ENCODE peak calls at places on chromosomes 2 and 18, in five cellular contexts. B is HEK293T, E is HepG2, W is NT2/D1, U is H1. L is an unnamed sample.

GRCh38 chr2:61431345-61431744 is 39.5 kb downstream of the USP34 start:
- DNase-seq in W (no peak), B (no peak), U (no peak), E (no peak), L (no peak)

GRCh38 chr2:120483355-120483754 is 137.4 kb downstream of the INHBB start:
- DNase-seq in B (no peak), E (no peak), W (no peak), U (no peak), L (no peak)

GRCh38 chr18:24446953-24447537 is 13.4 kb upstream of the HRH4 start:
- DNase-seq in E (no peak), B (no peak), U (no peak), W (no peak), L (no peak)

GRCh38 chr2:38230756-38231155 is 146.3 kb downstream of the ATL2 start:
- DNase-seq in B (no peak), W (no peak), U (no peak), E (no peak), L (no peak)

GRCh38 chr2:118627156-118627555 is 220.3 kb downstream of the EN1 start:
- DNase-seq in E (no peak), B (no peak), U (no peak), W (no peak), L (no peak)

GRCh38 chr2:68764781-68765385 is 30.3 kb downstream of the ARHGAP25 start:
- DNase-seq in E (no peak), W (no peak), B (no peak), U (no peak), L (no peak)

GRCh38 chr2:119005081-119005480 is 63.1 kb downstream of the MARCO start:
- DNase-seq in U (no peak), B (no peak), W (no peak), E (no peak), L (no peak)

GRCh38 chr2:99706734-99707133 is 216.9 kb upstream of the REV1 start:
- DNase-seq in U (no peak), W (no peak), B (no peak), E (no peak), L (no peak)

GRCh38 chr2:102057502-102058292 is 65.9 kb downstream of the IL1R2 start:
- DNase-seq in W (no peak), B (no peak), U (no peak), E (peak), L (peak)

GRCh38 chr2:234792566-234792965 is 159.3 kb upstream of the SH3BP4 start:
- DNase-seq in E (no peak), W (no peak), U (no peak), B (no peak), L (no peak)

GRCh38 chr2:36523153-36523552 is 74.8 kb downstream of the FEZ2 start:
- DNase-seq in W (no peak), B (no peak), U (no peak), E (no peak), L (no peak)

GRCh38 chr2:215966951-215967350 is 46.4 kb downstream of the MREG start:
- DNase-seq in W (no peak), E (no peak), B (no peak), U (no peak), L (no peak)

GRCh38 chr2:224366269-224366668 is 35.6 kb downstream of the FAM124B start:
- DNase-seq in B (no peak), E (no peak), W (no peak), U (no peak), L (no peak)

GRCh38 chr2:161004379-161004778 is 155.8 kb upstream of the TANK start:
- DNase-seq in E (no peak), B (no peak), U (no peak), W (no peak), L (no peak)

GRCh38 chr2:238043851-238044250 is 16.9 kb upstream of the SCLY start:
- DNase-seq in E (no peak), U (no peak), W (no peak), B (no peak), L (no peak)

GRCh38 chr2:15607709-15608391 is 16.2 kb downstream of the DDX1 start:
- DNase-seq in E (no peak), U (no peak), W (no peak), B (no peak), L (no peak)

GRCh38 chr2:182064024-182064880 is 78.6 kb downstream of the PPP1R1C start:
- DNase-seq in E (no peak), B (no peak), U (no peak), W (no peak), L (no peak)

GRCh38 chr2:55109219-55109891 is 59.1 kb upstream of the RTN4 start:
- DNase-seq in E (peak), U (no peak), B (no peak), W (no peak), L (no peak)

GRCh38 chr2:43000242-43001054 is 208.1 kb upstream of the HAAO start:
- DNase-seq in E (peak), B (no peak), U (no peak), W (no peak), L (no peak)

GRCh38 chr18:72155327-72155726 is 388.8 kb downstream of the CBLN2 start:
- DNase-seq in W (no peak), B (no peak), E (no peak), U (no peak), L (no peak)

GRCh38 chr18:48566588-48566987 is 27.8 kb downstream of the CTIF start:
- DNase-seq in U (no peak), W (no peak), B (no peak), E (no peak), L (no peak)

GRCh38 chr2:37771600-37772088 is 100.2 kb upstream of the CDC42EP3 start:
- DNase-seq in W (no peak), B (no peak), U (no peak), E (no peak), L (no peak)

GRCh38 chr2:189249901-189250300 is 70.3 kb upstream of the COL5A2 start:
- DNase-seq in W (no peak), B (no peak), U (no peak), E (no peak), L (no peak)

GRCh38 chr2:1674766-1675397 is 69.4 kb downstream of the PXDN start:
- DNase-seq in U (no peak), E (no peak), B (no peak), W (no peak), L (no peak)

GRCh38 chr2:184769038-184769437 is 170.7 kb downstream of the ZNF804A start:
- DNase-seq in U (no peak), W (no peak), B (no peak), E (no peak), L (no peak)

GRCh38 chr18:23498877-23499570 is 4.3 kb upstream of the RMC1 start:
- DNase-seq in U (no peak), W (peak), E (peak), B (peak), L (no peak)

GRCh38 chr2:217989221-217989948 is 13.4 kb downstream of the TNS1 start:
- DNase-seq in E (no peak), B (no peak), U (no peak), W (no peak), L (no peak)

GRCh38 chr18:4403836-4404235 is 51.3 kb downstream of the DLGAP1 start:
- DNase-seq in B (no peak), E (no peak), U (no peak), W (no peak), L (no peak)

GRCh38 chr2:163011035-163011434 is 172.5 kb upstream of the KCNH7 start:
- DNase-seq in U (no peak), W (no peak), E (no peak), B (no peak), L (no peak)

GRCh38 chr2:44087037-44087713 is 81.5 kb upstream of the PPM1B start:
- DNase-seq in W (peak), U (peak), E (peak), B (peak), L (no peak)

GRCh38 chr2:239300871-239301742 is 99.7 kb downstream of the HDAC4 start:
- DNase-seq in B (no peak), E (no peak), W (no peak), U (no peak), L (no peak)

GRCh38 chr2:235414422-235414821 is 79.4 kb upstream of the AGAP1 start:
- DNase-seq in U (no peak), E (no peak), W (no peak), B (no peak), L (no peak)

GRCh38 chr2:197706839-197707207 is 1.7 kb downstream of the MARS2 start:
- DNase-seq in E (no peak), U (no peak), B (peak), W (no peak), L (no peak)

GRCh38 chr2:178700922-178701342 is 106.3 kb downstream of the TTN start:
- DNase-seq in U (no peak), B (peak), W (peak), E (peak), L (no peak)

GRCh38 chr18:32321826-32322225 is 132.0 kb downstream of the MEP1B start:
- DNase-seq in W (no peak), U (no peak), E (no peak), B (no peak), L (no peak)

GRCh38 chr2:101047075-101047766 is 45.1 kb downstream of the RPL31 start:
- DNase-seq in W (no peak), B (no peak), U (no peak), E (no peak), L (no peak)

GRCh38 chr2:168961450-168962229 is 60.5 kb downstream of the G6PC2 start:
- DNase-seq in B (peak), E (peak), W (peak), U (peak), L (peak)
- TF ChIP-seq SUZ12 in B (no peak), E (no peak), W (no peak), U (no peak), L (no peak)

GRCh38 chr2:66834859-66835258 is 399.9 kb downstream of the MEIS1 start:
- DNase-seq in E (no peak), U (no peak), B (no peak), W (no peak), L (no peak)

GRCh38 chr2:66830881-66831280 is 396.0 kb downstream of the MEIS1 start:
- DNase-seq in B (no peak), E (no peak), W (no peak), U (no peak), L (no peak)

GRCh38 chr2:66828876-66829275 is 394.0 kb downstream of the MEIS1 start:
- DNase-seq in U (no peak), W (no peak), E (no peak), B (no peak), L (no peak)

GRCh38 chr2:66836851-66837250 is 401.9 kb downstream of the MEIS1 start:
- DNase-seq in B (no peak), W (no peak), U (no peak), E (no peak), L (no peak)

GRCh38 chr2:66833036-66833435 is 398.1 kb downstream of the MEIS1 start:
- DNase-seq in B (no peak), U (no peak), E (no peak), W (no peak), L (no peak)
- TF ChIP-seq SUZ12 in B (no peak), U (no peak), E (no peak), W (no peak), L (no peak)

GRCh38 chr2:236976271-236977120 is 109.2 kb upstream of the COPS8 start:
- DNase-seq in E (no peak), W (no peak), B (no peak), U (no peak), L (no peak)
- TF ChIP-seq SUZ12 in E (no peak), W (no peak), B (no peak), U (no peak), L (no peak)

GRCh38 chr18:34592961-34593382 is 117.1 kb upstream of the DTNA start:
- DNase-seq in B (no peak), W (no peak), U (no peak), E (no peak), L (no peak)

GRCh38 chr18:34591920-34592444 is 118.1 kb upstream of the DTNA start:
- DNase-seq in E (no peak), W (no peak), U (no peak), B (no peak), L (no peak)

GRCh38 chr18:34594243-34594642 is 115.9 kb upstream of the DTNA start:
- DNase-seq in E (no peak), B (no peak), U (no peak), W (no peak), L (no peak)

GRCh38 chr18:34598136-34598635 is 111.9 kb upstream of the DTNA start:
- DNase-seq in E (no peak), U (no peak), W (no peak), B (no peak), L (no peak)

GRCh38 chr18:34595673-34596072 is 114.4 kb upstream of the DTNA start:
- DNase-seq in U (no peak), B (no peak), W (no peak), E (peak), L (no peak)
- TF ChIP-seq SUZ12 in U (no peak), B (no peak), W (no peak), E (no peak), L (no peak)

GRCh38 chr2:233476651-233477547 is 89.7 kb downstream of the USP40 start:
- DNase-seq in E (no peak), B (no peak), U (no peak), W (no peak), L (no peak)

GRCh38 chr2:233479616-233480489 is 86.7 kb downstream of the USP40 start:
- DNase-seq in E (no peak), W (no peak), B (no peak), U (no peak), L (no peak)

GRCh38 chr2:233476083-233476410 is 90.5 kb downstream of the USP40 start:
- DNase-seq in E (no peak), W (no peak), U (no peak), B (no peak), L (no peak)

GRCh38 chr2:233480490-233481202 is 85.9 kb downstream of the USP40 start:
- DNase-seq in U (no peak), W (no peak), B (no peak), E (peak), L (no peak)

DNA sequence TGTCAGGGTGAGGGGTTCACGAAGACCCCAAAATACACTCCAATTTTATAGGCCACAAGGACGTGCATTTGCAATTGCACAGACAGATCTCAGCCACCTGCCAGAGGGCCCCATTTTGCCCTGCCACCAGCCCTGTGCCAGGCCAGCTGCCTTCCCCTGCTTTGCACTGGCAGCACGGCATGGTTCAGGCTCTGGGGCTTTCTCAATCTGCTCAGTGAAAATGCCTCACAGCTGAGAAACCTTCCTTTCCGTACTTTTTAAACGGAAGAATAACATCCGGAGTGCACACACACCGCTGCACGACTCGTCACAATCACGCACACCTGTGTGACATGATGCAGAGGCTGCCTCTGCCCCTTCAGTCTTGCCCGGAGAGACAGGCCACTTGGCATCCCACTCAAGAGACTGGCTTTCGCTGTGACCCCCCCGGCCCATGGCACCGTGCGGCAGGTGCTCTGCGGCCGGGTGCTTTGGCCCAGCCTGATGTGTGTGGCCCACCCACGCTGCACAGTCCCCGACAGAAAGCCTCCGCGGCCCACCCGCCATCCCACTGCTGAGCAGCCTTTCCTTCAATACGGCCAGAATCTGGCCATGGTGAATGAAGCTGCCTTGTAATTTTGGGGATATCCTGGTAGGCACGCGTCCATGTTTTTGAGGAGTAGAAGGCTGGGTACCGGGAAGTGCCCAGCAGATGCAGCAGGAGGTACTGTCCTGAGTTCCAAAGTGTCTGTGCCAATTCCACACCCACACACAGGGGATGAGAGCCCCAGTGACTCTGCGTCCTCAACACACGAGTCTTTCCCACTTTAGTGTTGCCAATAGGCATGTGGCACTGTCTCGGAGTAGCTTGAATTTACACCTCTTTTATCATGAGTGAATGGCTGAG is 88.8 kb downstream of the USP40 start:
- DNase-seq in W (no peak), E (no peak), U (no peak), B (no peak), L (no peak)
- TF ChIP-seq SUZ12 in W (no peak), E (no peak), U (no peak), B (no peak), L (no peak)

DNA sequence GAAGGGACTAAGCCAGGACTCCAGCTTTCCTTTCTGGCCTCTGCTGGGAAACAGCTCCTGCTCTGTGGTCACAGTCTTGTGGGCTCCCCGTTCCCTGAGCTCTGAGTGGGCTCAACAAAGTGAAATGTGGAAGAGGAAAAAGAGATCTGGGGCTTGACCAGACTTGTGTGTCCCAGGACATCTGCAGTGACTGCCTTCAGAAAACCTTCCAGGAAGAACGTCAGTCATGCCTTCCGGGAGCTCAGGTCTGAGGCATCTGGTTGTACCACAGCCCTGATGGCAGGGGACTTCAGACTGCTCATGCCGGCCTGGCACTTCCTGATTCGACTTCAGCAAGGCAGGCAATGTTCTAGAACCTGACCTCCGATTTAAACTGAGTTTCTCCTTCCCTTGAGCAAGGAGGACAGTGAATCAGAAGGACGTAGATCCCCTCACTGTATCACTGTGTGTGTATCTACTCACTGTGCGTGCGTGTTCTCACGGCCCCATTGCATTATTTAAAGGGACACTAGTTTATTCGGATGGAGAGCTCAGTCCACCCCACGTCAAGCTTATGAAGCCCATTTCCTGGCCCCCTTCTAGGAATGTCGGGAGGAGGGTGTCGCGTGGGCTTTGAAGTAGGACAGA is 556 bp upstream of the FBLN7 start:
- DNase-seq in W (no peak), E (peak), B (no peak), U (no peak), L (no peak)
- TF ChIP-seq SUZ12 in W (peak), E (no peak), B (no peak), U (no peak), L (no peak)

GRCh38 chr2:167440382-167440781 is 552.1 kb downstream of the XIRP2 start:
- DNase-seq in W (no peak), E (no peak), B (no peak), U (no peak), L (no peak)

DNA sequence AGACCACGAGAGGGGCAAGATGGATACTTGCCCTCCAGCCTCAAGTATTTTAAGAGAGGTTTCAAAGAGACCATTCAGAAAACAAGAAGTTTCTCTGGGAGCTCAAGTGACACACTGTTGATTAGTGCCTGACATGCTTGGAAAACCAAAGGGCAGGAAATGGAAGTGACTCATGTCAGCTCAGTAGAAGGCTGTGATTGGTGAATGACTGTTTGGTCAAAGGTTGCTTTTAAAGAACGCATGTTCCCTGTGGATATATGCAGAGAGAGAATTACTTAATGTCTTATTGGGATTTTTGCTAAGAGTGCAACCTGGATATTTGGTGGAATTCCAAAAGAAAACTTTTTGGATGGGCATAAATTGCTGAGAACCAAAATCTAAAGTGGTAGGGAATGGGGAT is 549.9 kb downstream of the XIRP2 start:
- DNase-seq in U (no peak), E (peak), W (peak), B (no peak), L (no peak)
- TF ChIP-seq SUZ12 in U (no peak), E (no peak), W (no peak), B (no peak), L (no peak)

GRCh38 chr2:129460643-129461198 is 518.7 kb upstream of the RAB6C start:
- DNase-seq in B (no peak), U (no peak), E (no peak), W (no peak), L (no peak)

GRCh38 chr2:129459200-129459876 is 520.1 kb upstream of the RAB6C start:
- DNase-seq in E (no peak), B (no peak), W (no peak), U (no peak), L (no peak)

GRCh38 chr2:129458006-129458405 is 521.5 kb upstream of the RAB6C start:
- DNase-seq in E (no peak), B (no peak), U (no peak), W (no peak), L (no peak)

GRCh38 chr2:129458451-129458850 is 521.0 kb upstream of the RAB6C start:
- DNase-seq in B (no peak), W (no peak), U (no peak), E (no peak), L (no peak)

GRCh38 chr2:129459881-129460280 is 519.6 kb upstream of the RAB6C start:
- DNase-seq in B (no peak), E (no peak), W (no peak), U (no peak), L (no peak)
- TF ChIP-seq SUZ12 in B (no peak), E (no peak), W (no peak), U (no peak), L (no peak)

DNA sequence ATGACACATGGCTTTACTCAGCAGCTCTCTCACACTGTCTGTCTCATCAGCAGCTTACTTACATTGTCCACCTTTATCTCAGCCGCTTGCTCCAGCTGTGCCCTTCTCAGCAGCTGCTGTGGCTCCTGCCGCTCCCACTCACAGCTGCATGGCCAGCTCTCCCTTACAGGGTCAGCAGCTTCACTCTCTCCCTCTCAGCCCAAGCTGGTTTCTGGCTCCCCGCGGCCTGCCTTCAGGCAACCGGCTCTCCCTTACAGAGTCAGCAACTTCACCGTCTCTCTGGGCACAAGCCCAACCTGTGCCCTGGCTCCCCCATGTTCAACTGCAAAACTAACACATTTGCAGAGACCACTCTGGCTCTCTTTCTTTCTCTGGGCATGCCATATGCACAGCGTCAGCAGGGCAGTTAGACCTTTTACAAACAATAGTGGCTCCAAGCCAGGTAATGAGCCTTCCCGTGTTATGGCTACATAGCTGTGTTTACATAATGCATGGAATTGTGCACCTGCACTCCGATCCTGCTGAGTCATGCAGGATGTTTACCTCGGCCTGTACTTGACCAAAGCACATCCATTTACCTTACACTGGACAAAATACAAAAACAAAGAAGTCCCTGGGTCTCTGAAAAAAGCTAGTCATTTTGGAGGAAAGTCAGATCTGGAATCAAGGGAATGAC is 167.3 kb downstream of the DOK6 start:
- DNase-seq in E (peak), W (no peak), B (no peak), U (no peak), L (no peak)
- TF ChIP-seq SUZ12 in E (no peak), W (no peak), B (no peak), U (no peak), L (no peak)